ENCODE peak calls at places on chromosomes 11 and 22, in five cellular contexts. E is prostate gland, J is neuronal stem cell, D is ovary, I is ascending aorta. B is an unnamed sample. For H3K4me1 and H3K36me3, the result is how much of the 10 kb centered on the place peaks cover.

GRCh38 chr11:36431429-36432092 is 78.5 kb downstream of the TRAF6 start:
- DNase-seq in J (no peak), D (peak), E (no peak), I (no peak), B (peak)

GRCh38 chr11:66531841-66532240 is 14.0 kb downstream of the ZDHHC24 start:
- DNase-seq in E (no peak), J (no peak), I (no peak), D (no peak), B (no peak)

GRCh38 chr22:41447435-41448188 is 1.0 kb upstream of the TOB2 start:
- DNase-seq in I (peak), J (peak), D (peak), E (peak), B (peak)

GRCh38 chr11:131916633-131917032 is 546.2 kb downstream of the NTM start:
- DNase-seq in E (no peak), D (no peak), I (no peak), J (no peak), B (no peak)

GRCh38 chr11:86241956-86242525 is 2.5 kb upstream of the EED start:
- DNase-seq in D (no peak), J (no peak), E (no peak), I (no peak), B (no peak)

GRCh38 chr11:111542606-111543275 is 2.2 kb downstream of the LAYN start:
- DNase-seq in E (no peak), J (no peak), D (no peak), I (no peak), B (no peak)

GRCh38 chr11:11973361-11973800 is 35.0 kb downstream of the DKK3 start:
- DNase-seq in E (peak), I (peak), J (no peak), D (peak), B (no peak)

GRCh38 chr11:18566406-18566805 is 22.1 kb downstream of the UEVLD start:
- DNase-seq in D (no peak), J (no peak), E (no peak), I (no peak), B (no peak)

GRCh38 chr22:32996702-32997101 is 61.5 kb downstream of the SYN3 start:
- DNase-seq in D (no peak), J (no peak), I (peak), E (peak), B (no peak)

GRCh38 chr11:6468712-6469495 is 4.8 kb downstream of the TRIM3 start:
- DNase-seq in J (peak), D (peak), E (peak), I (peak), B (peak)

GRCh38 chr11:28736256-28736655 is 628.1 kb downstream of the METTL15 start:
- DNase-seq in I (no peak), E (no peak), J (no peak), D (no peak), B (no peak)

DNA sequence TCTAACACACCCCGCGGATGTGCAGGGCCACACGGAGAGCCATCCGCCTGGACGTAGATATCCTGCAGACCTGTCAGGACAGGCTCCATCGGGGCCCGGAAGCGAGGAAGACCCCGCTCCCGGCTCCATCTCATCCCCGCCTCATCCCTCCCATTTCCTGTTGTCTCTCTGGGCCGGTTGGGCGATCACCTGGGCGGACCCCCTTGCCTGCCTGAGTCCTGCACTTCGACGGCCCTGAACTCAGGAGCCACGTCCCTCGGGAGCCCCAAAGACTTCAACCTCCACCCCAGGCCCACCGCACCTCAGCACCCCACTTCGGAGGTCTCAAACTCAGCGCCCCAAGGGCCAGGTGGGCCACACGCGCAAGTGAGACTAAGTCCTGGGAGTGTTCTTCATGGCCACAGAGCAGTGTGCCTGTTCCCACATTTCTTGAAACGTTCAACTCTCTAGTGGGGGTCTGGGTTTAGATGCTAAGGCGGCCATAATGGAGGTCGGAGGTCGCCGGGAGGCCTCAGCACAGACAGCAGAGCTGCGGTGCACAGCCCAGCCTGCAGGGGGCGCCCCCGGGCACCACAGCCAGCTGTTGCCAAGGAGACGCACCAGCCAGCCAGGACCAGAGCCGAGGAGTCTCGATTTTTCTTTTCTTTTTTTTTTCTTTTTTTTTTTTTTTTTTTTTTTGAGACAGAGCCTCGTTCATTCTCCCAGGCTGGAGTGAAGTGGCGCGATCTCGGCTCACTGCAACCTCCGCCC is 26.0 kb upstream of the FADD start:
- DNase-seq in I (peak), E (no peak), D (no peak), J (no peak), B (peak)
- H3K4me3 ChIP-seq in I (no peak), E (no peak), D (no peak), J (no peak), B (no peak)

DNA sequence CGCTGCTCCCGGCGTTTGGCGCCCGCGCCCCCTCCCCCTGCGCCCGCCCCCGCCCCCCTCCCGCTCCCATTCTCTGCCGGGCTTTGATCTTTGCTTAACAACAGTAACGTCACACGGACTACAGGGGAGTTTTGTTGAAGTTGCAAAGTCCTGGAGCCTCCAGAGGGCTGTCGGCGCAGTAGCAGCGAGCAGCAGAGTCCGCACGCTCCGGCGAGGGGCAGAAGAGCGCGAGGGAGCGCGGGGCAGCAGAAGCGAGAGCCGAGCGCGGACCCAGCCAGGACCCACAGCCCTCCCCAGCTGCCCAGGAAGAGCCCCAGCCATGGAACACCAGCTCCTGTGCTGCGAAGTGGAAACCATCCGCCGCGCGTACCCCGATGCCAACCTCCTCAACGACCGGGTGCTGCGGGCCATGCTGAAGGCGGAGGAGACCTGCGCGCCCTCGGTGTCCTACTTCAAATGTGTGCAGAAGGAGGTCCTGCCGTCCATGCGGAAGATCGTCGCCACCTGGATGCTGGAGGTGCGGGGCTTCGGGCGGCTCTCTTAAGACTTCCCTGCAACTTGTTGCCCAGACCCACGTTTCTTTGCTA is at the start of gene CCND1:
- DNase-seq in I (peak), J (peak), D (no peak), E (peak), B (peak)
- H3K4me1 ChIP-seq in I (under half), J (under half), D (under half), E (under half), B (under half)

GRCh38 chr11:128288368-128288767 is 299.0 kb downstream of the ETS1 start:
- DNase-seq in J (no peak), I (no peak), D (no peak), E (no peak), B (no peak)

GRCh38 chr11:128283445-128283844 is 303.9 kb downstream of the ETS1 start:
- DNase-seq in J (no peak), E (no peak), I (no peak), D (no peak), B (no peak)

GRCh38 chr11:128285313-128285712 is 302.0 kb downstream of the ETS1 start:
- DNase-seq in J (no peak), D (no peak), E (no peak), I (no peak), B (no peak)

GRCh38 chr11:128282053-128282452 is 305.3 kb downstream of the ETS1 start:
- DNase-seq in I (no peak), D (no peak), J (no peak), E (peak), B (no peak)

GRCh38 chr11:128284634-128285033 is 302.7 kb downstream of the ETS1 start:
- DNase-seq in J (no peak), D (no peak), I (no peak), E (no peak), B (no peak)
- H3K36me3 ChIP-seq in J (under half), D (under half), I (under half), E (under half), B (under half)

DNA sequence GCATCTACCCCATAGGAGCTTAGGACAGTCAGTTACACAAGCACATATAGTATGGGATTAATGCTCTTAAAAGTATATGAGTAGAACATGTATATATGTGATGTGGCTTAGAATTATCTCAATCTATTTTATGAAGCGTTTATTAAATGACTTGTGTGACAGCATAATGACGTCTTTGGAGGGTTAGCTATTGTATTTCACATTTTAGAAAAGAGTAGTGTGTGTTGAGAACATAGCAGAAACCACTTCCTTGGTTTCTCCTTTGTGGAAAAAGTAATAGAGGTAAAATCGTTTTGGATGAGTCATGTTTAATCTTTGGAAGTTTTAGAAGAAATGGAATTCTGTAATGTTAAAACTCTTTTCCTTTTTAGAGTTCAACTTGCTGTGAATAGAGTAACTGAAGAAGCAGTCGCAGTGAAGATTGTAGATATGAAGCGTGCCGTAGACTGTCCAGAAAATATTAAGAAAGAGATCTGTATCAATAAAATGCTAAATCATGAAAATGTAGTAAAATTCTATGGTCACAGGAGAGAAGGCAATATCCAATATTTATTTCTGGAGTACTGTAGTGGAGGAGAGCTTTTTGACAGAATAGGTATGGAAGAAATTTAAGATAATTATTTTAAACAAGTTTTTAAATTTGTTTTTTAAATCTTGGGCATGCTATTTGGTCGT is 2.4 kb downstream of the CHEK1 start:
- DNase-seq in J (no peak), E (no peak), D (no peak), I (no peak), B (no peak)
- H3K4me3 ChIP-seq in J (peak), E (no peak), D (no peak), I (no peak), B (peak)

GRCh38 chr11:57787920-57788716 is 26.5 kb downstream of the CTNND1 start:
- DNase-seq in D (no peak), I (no peak), E (peak), J (no peak), B (no peak)
- H3K4me1 ChIP-seq in D (under half), I (under half), E (under half), J (under half), B (under half)

GRCh38 chr11:3088806-3089205 is 31.6 kb upstream of the CARS1 start:
- DNase-seq in I (peak), J (no peak), E (no peak), D (no peak), B (no peak)

GRCh38 chr11:3089236-3090061 is 32.2 kb upstream of the CARS1 start:
- DNase-seq in J (no peak), D (no peak), I (no peak), E (no peak), B (no peak)

GRCh38 chr11:3091846-3092602 is 34.8 kb upstream of the CARS1 start:
- DNase-seq in J (peak), D (peak), E (peak), I (no peak), B (peak)

GRCh38 chr11:3091081-3091845 is 34.0 kb upstream of the CARS1 start:
- DNase-seq in E (no peak), D (no peak), J (no peak), I (no peak), B (no peak)

DNA sequence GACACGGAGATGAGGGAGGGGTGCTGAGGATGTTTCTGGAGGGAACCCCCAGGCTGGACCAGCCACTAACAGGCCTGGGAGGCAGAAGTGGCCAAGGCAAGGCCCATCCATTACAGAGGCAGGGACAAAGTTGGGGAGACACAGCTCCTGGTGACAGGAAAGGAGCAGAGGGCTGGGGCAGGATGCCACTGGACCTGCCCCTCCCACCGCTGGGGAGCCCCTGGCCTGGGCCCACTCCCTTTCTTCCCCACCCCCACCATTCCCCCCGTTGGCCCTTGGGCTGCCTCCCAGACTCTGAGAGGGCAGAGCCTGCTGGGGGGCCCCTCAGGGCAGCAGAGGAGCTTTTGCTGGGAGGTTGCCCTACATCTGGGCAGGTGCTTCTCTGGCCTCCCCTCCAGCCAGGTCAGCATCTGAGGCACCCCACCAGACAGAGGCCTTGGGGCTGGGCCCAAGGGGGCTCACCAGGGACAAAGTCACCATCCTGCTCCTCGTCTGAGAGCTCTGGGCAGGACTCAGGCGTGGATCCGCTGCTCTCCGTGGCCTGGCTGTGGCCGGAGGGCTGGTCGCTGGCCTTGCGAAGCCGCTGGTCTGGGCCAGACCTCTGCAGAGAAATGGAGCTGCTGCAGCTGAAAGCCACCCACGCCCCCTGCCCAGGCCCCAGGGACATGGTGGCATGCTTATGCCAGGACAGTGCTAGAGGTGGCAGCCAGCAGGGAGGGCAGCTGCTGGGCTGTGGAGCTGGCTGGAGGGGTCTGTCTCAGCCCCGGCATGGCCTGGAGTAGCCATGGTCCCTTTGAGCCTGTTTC is 33.1 kb upstream of the CARS1 start:
- DNase-seq in I (no peak), D (no peak), E (no peak), J (no peak), B (no peak)
- H3K36me3 ChIP-seq in I (half or more), D (under half), E (under half), J (under half), B (under half)

GRCh38 chr22:30074994-30075393 is 5.3 kb upstream of the HORMAD2 start:
- DNase-seq in D (no peak), I (no peak), E (no peak), J (no peak), B (no peak)

GRCh38 chr22:30080805-30081204 is 541 bp downstream of the HORMAD2 start:
- DNase-seq in E (no peak), J (no peak), I (no peak), D (no peak), B (no peak)

GRCh38 chr22:30077279-30077678 is 3.0 kb upstream of the HORMAD2 start:
- DNase-seq in E (no peak), J (no peak), D (no peak), I (no peak), B (no peak)

GRCh38 chr22:30078320-30079311 is 1.6 kb upstream of the HORMAD2 start:
- DNase-seq in I (no peak), D (no peak), J (no peak), E (no peak), B (no peak)

DNA sequence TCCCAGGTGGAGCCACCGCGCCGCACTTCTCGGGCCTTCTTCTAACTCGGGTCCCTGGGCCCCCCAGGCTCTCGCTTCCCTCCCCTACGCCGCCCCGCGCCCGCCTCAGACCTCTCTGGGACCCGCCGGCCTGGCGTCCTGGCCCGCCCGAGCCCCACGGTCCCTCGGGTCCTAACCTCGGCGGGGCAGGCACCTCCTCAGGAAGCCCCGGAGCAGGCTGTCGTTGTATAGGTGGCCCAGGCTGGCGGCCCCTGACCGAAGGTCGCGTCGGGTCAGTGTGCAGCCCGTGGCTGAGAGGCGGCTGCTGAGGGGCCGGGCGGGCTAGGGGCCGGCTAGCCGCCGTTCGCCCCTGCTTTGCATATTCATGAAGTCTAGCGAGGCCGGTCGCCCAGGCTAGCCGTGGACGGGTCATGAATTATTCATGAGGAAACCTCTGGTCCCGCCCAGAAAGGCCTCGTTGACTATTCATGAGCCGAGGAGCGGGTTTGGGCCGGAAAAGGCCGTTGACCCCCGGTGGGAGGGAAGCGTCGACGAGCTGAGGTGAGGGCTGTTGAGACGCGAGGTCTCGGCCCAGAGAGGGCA is at the start of gene HORMAD2:
- DNase-seq in J (peak), I (no peak), E (no peak), D (no peak), B (peak)
- H3K4me3 ChIP-seq in J (peak), I (peak), E (no peak), D (no peak), B (no peak)

GRCh38 chr11:126332221-126332711 is 23.2 kb upstream of the ST3GAL4 start:
- DNase-seq in J (no peak), I (peak), E (no peak), D (peak), B (peak)
- H3K4me1 ChIP-seq in J (under half), I (under half), E (under half), D (under half), B (under half)

DNA sequence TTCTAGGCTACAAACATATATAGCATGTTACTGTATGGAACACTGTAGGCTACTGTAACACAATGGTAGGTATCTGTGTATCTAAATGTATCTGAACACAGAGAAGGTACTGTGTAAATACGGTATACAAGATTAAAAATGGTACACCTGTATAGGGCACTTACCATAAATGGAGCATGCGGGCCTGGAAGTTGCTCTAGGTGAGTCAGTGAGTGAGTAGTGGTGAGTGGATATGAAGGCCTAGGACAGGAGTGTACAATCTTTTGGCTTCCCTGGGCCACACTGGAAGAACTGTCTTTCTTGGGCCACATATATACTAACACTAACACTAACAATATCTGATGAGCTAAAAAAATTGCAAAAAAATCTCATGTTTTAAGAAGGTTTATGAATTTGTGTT is 21.4 kb downstream of the RNF141 start:
- DNase-seq in J (no peak), D (no peak), I (no peak), E (no peak), B (no peak)
- H3K36me3 ChIP-seq in J (half or more), D (under half), I (under half), E (under half), B (under half)

B was measured in BE2C.